ENCODE peak calls at places on chromosomes 4 and X, in nine cellular contexts. S is lung microvascular endothelial cell, F is nephron progenitor cell, N is lower lobe of right lung, C is B cell, L is GM13977, I is NCI-H1694 treated with DMSO at 0.1 percent for 48 hours, Z is RCC 7860, Y is foreskin keratinocyte. G is an unnamed sample.

GRCh38 chrX:151722241-151722846 is 6.5 kb downstream of the FATE1 start:
- DNase-seq in N (no peak), L (no peak), C (no peak), Y (peak; percentile 2), Z (no peak), F (peak; percentile 62), I (no peak), S (peak; percentile 43), G (no peak)

GRCh38 chr4:105546086-105546485 is 6.3 kb upstream of the ARHGEF38 start:
- DNase-seq in Z (no peak), Y (no peak), L (no peak), I (no peak), C (no peak), N (no peak), F (no peak), S (no peak), G (no peak)

GRCh38 chr4:36226430-36227227 is 17.7 kb downstream of the ARAP2 start:
- DNase-seq in L (no peak), F (no peak), S (no peak), Y (no peak), N (no peak), C (no peak), I (peak; percentile 71), Z (no peak), G (peak; percentile 44)

GRCh38 chr4:174423257-174423944 is 98.9 kb downstream of the HPGD start:
- DNase-seq in Y (peak; percentile 92), I (no peak), L (no peak), Z (peak; percentile 82), C (no peak), S (peak; percentile 50), F (no peak), N (no peak), G (no peak)

GRCh38 chr4:53455766-53456165 is 78.3 kb downstream of the FIP1L1 start:
- DNase-seq in N (no peak), I (no peak), Z (no peak), L (no peak), Y (no peak), C (no peak), F (no peak), S (no peak), G (no peak)

GRCh38 chr4:28225005-28225404 is 1364.4 kb downstream of the STIM2 start:
- DNase-seq in I (no peak), N (no peak), Z (peak; percentile 17), Y (peak; percentile 67), S (peak; percentile 40), L (no peak), C (no peak), F (no peak), G (peak; percentile 37)

GRCh38 chr4:126582737-126583136 is 1050.0 kb upstream of the INTU start:
- DNase-seq in Y (peak; percentile 43), C (no peak), I (no peak), Z (no peak), L (no peak), F (no peak), N (no peak), S (no peak), G (no peak)

GRCh38 chrX:103919336-103919682 is 43.1 kb upstream of the TMSB15B start:
- DNase-seq in F (no peak), N (no peak), L (no peak), S (peak; percentile 24), Z (peak; percentile 26), Y (peak; percentile 32), I (peak; percentile 90), C (peak; percentile 43), G (peak; percentile 48)

G was measured in NCI-H526.